ENCODE peak calls at places on chromosomes 3 and 15, in four cellular contexts. L is ovary, S is fibroblast of the aortic adventitia, X is upper lobe of left lung. Q is an unnamed sample.

GRCh38 chr3:165169368-165169767 is 26.8 kb downstream of the SLITRK3 start:
- DNase-seq in S (no peak), L (no peak), X (peak), Q (no peak)

GRCh38 chr15:41656188-41656587 is 4.0 kb upstream of the MGA start:
- DNase-seq in S (no peak), X (no peak), L (no peak), Q (no peak)

GRCh38 chr3:151024339-151024738 is 51.8 kb upstream of the CLRN1 start:
- DNase-seq in L (no peak), S (no peak), X (no peak), Q (no peak)

GRCh38 chr15:58627706-58628105 is 121.8 kb downstream of the ADAM10 start:
- DNase-seq in L (no peak), S (peak), X (no peak), Q (no peak)

GRCh38 chr3:47057212-47057671 is 77.8 kb downstream of the NBEAL2 start:
- DNase-seq in X (no peak), L (no peak), S (peak), Q (no peak)

GRCh38 chr3:196431193-196432136 is 762 bp downstream of the UBXN7 start:
- DNase-seq in S (peak), L (peak), X (peak), Q (peak)

GRCh38 chr15:27273506-27273905 is 302.5 kb downstream of the GABRG3 start:
- DNase-seq in L (no peak), X (no peak), S (no peak), Q (no peak)

GRCh38 chr3:133972156-133972555 is 57.6 kb downstream of the SLCO2A1 start:
- DNase-seq in S (no peak), L (no peak), X (no peak), Q (no peak)

GRCh38 chr15:57220220-57220619 is 156.1 kb upstream of the CGNL1 start:
- DNase-seq in X (no peak), S (peak), L (no peak), Q (no peak)

GRCh38 chr3:127134887-127135240 is 58.1 kb upstream of the PRR23E start:
- DNase-seq in L (no peak), S (no peak), X (no peak), Q (no peak)

GRCh38 chr15:37246856-37247255 is 146.5 kb upstream of the MEIS2 start:
- DNase-seq in X (no peak), L (no peak), S (no peak), Q (no peak)

GRCh38 chr3:9079674-9080073 is 116.4 kb upstream of the RAD18 start:
- DNase-seq in L (no peak), S (no peak), X (no peak), Q (no peak)

GRCh38 chr3:188296761-188297689 is 143.1 kb downstream of the LPP start:
- DNase-seq in S (peak), X (no peak), L (peak), Q (peak)

GRCh38 chr3:157336252-157337009 is 100.2 kb upstream of the PTX3 start:
- DNase-seq in X (no peak), L (no peak), S (no peak), Q (no peak)

GRCh38 chr3:167851749-167852148 is 116.2 kb downstream of the SERPINI1 start:
- DNase-seq in L (no peak), X (no peak), S (no peak), Q (no peak)

GRCh38 chr15:55827204-55827603 is 84.3 kb upstream of the PRTG start:
- DNase-seq in X (no peak), L (no peak), S (no peak), Q (no peak)

GRCh38 chr3:15241341-15241740 is 35.3 kb downstream of the CAPN7 start:
- DNase-seq in L (peak), S (peak), X (no peak), Q (peak)

GRCh38 chr3:170703121-170703588 is 117.3 kb upstream of the SLC7A14 start:
- DNase-seq in X (no peak), S (peak), L (no peak), Q (no peak)

GRCh38 chr3:156264771-156265170 is 144.4 kb downstream of the KCNAB1 start:
- DNase-seq in S (peak), X (no peak), L (no peak), Q (no peak)

GRCh38 chr15:55277715-55278114 is 11.9 kb downstream of the RAB27A start:
- DNase-seq in S (no peak), L (no peak), X (no peak), Q (no peak)

GRCh38 chr15:49868348-49868747 is 247.5 kb downstream of the DTWD1 start:
- DNase-seq in X (no peak), S (no peak), L (no peak), Q (no peak)

GRCh38 chr3:40899286-40899712 is 300.0 kb upstream of the CTNNB1 start:
- DNase-seq in X (no peak), L (no peak), S (no peak), Q (no peak)

GRCh38 chr3:71875461-71875947 is 90.6 kb upstream of the PROK2 start:
- DNase-seq in S (peak), L (peak), X (peak), Q (peak)

GRCh38 chr3:8987673-8988655 is 24.7 kb upstream of the RAD18 start:
- DNase-seq in X (no peak), S (peak), L (peak), Q (peak)

GRCh38 chr3:31077021-31077601 is 182.7 kb upstream of the GADL1 start:
- DNase-seq in S (peak), L (no peak), X (no peak), Q (no peak)

GRCh38 chr3:155714295-155714718 is 30.6 kb downstream of the PLCH1 start:
- DNase-seq in L (no peak), S (no peak), X (no peak), Q (no peak)

GRCh38 chr3:51966486-51966885 is 768 bp downstream of the PCBP4 start:
- DNase-seq in X (no peak), S (no peak), L (no peak), Q (no peak)

GRCh38 chr3:138213373-138214085 is 26.4 kb downstream of the ARMC8 start:
- DNase-seq in L (no peak), S (no peak), X (no peak), Q (no peak)

GRCh38 chr15:39267685-39268084 is 313.2 kb upstream of the THBS1 start:
- DNase-seq in X (no peak), L (no peak), S (no peak), Q (no peak)

GRCh38 chr3:29153811-29154210 is 127.1 kb upstream of the RBMS3 start:
- DNase-seq in X (no peak), S (no peak), L (no peak), Q (no peak)

GRCh38 chr3:39349080-39349479 is 19.6 kb downstream of the CCR8 start:
- DNase-seq in S (no peak), X (no peak), L (no peak), Q (no peak)

GRCh38 chr15:42107483-42107882 is 13.1 kb upstream of the PLA2G4D start:
- DNase-seq in S (no peak), X (no peak), L (no peak), Q (peak)

GRCh38 chr3:182258538-182259177 is 534.6 kb upstream of the ATP11B start:
- DNase-seq in L (no peak), S (peak), X (no peak), Q (no peak)

GRCh38 chr3:171548918-171549317 is 88.7 kb upstream of the TNIK start:
- DNase-seq in L (no peak), X (no peak), S (no peak), Q (no peak)

GRCh38 chr15:67210555-67211168 is 43.8 kb downstream of the AAGAB start:
- DNase-seq in S (no peak), L (no peak), X (no peak), Q (no peak)

GRCh38 chr15:39976291-39977274 is 42.7 kb downstream of the EIF2AK4 start:
- DNase-seq in S (peak), X (peak), L (peak), Q (peak)

GRCh38 chr3:129623447-129624118 is 17.1 kb upstream of the PLXND1 start:
- DNase-seq in L (peak), S (no peak), X (no peak), Q (peak)

GRCh38 chr3:3615533-3615932 is 183.7 kb upstream of the LRRN1 start:
- DNase-seq in L (no peak), S (no peak), X (no peak), Q (no peak)

DNA sequence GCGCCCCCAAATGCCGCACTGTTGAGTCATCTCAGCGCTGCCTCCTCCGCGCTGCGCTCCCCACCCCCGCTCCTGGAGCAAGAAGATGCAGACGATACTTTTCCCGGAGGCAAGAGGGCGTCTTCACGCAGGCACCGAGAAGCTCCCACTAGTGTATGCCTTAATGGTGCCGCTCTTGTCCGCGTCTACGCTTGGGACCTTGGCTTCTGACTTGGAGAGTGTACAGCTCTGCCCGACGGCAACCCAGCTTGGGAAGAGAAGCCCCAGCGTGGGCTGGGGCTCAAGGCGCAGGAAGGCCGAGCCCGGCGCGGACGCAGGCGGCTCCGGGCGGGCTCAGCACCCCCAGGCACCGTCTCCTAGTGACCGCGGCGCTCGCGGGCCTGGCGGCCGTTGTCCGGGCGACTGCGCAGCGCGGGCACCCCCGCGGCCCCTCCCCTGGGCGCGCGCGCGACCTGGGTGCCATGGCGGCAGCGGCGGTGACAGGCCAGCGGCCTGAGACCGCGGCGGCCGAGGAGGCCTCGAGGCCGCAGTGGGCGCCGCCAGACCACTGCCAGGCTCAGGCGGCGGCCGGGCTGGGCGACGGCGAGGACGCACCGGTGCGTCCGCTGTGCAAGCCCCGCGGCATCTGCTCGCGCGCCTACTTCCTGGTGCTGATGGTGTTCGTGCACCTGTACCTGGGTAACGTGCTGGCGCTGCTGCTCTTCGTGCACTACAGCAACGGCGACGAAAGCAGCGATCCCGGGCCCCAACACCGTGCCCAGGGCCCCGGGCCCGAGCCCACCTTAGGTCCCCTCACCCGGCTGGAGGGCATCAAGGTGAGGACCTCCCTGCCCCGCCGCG is at the start of gene P4HTM:
- DNase-seq in X (peak), L (peak), S (peak), Q (peak)
- TF ChIP-seq CTCF in X (no peak), L (peak), S (peak), Q (no peak)

DNA sequence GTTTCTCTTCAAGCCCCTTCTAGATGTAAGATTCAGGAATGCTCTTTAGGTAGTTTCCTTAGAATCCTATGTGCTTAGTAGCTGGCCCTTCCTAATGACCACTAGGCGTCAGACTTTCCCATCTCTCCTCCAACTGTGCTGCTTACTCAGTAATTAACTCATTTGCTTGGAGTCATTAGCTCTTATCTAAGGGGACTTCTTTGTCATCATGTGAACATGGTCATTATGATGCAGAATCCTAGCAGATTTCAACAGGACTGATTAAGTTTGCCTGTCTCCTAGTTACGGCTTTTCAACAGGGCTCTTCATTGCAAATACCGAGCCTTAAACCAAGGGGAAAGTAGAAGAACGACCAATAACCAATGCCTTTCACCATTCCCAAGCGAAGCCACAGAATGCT is 46.4 kb downstream of the GJD2 start:
- DNase-seq in S (peak), X (no peak), L (no peak), Q (no peak)
- TF ChIP-seq CTCF in S (peak), X (peak), L (no peak), Q (no peak)

GRCh38 chr3:189368384-189368783 is 196.6 kb downstream of the TPRG1 start:
- DNase-seq in X (no peak), S (no peak), L (no peak), Q (no peak)

GRCh38 chr3:189363856-189364255 is 192.1 kb downstream of the TPRG1 start:
- DNase-seq in X (no peak), L (no peak), S (peak), Q (no peak)

GRCh38 chr3:189361103-189361835 is 189.5 kb downstream of the TPRG1 start:
- DNase-seq in S (peak), L (no peak), X (no peak), Q (no peak)

GRCh38 chr3:189369636-189370035 is 197.9 kb downstream of the TPRG1 start:
- DNase-seq in S (no peak), X (no peak), L (no peak), Q (no peak)

GRCh38 chr3:189365609-189366564 is 194.1 kb downstream of the TPRG1 start:
- DNase-seq in X (no peak), S (peak), L (no peak), Q (no peak)
- TF ChIP-seq CTCF in X (no peak), S (peak), L (no peak), Q (no peak)

GRCh38 chr15:73560501-73561117 is 72.6 kb downstream of the NPTN start:
- DNase-seq in X (no peak), L (no peak), S (peak), Q (no peak)
- TF ChIP-seq CTCF in X (no peak), L (no peak), S (peak), Q (peak)